ENCODE peak calls at places on chromosomes 7 and 10, in ten cellular contexts. One of them, this sample, is unnamed.

GRCh38 chr10:62779487-62780248 is 24.9 kb upstream of the ADO start:
- DNase-seq in H9: no peak
- DNase-seq in GM12865: peak
- DNase-seq in ovary: no peak
- DNase-seq in brain microvascular endothelial cell: peak
- DNase-seq in MM.1S: peak
- DNase-seq in GM23338: no peak
- DNase-seq in foreskin keratinocyte: peak
- DNase-seq in HCT116: no peak
- DNase-seq in GM06990: peak
- DNase-seq in this sample: peak

GRCh38 chr10:11095374-11095785 is 77.7 kb downstream of the CELF2 start:
- DNase-seq in H9: peak
- DNase-seq in ovary: no peak
- DNase-seq in GM12865: no peak
- DNase-seq in foreskin keratinocyte: no peak
- DNase-seq in MM.1S: no peak
- DNase-seq in GM06990: no peak
- DNase-seq in HCT116: no peak
- DNase-seq in GM23338: peak
- DNase-seq in brain microvascular endothelial cell: no peak
- DNase-seq in this sample: no peak

GRCh38 chr10:44353128-44353390 is 31.8 kb downstream of the CXCL12 start:
- DNase-seq in GM23338: no peak
- DNase-seq in foreskin keratinocyte: no peak
- DNase-seq in GM06990: no peak
- DNase-seq in HCT116: no peak
- DNase-seq in GM12865: no peak
- DNase-seq in H9: no peak
- DNase-seq in brain microvascular endothelial cell: no peak
- DNase-seq in MM.1S: no peak
- DNase-seq in ovary: no peak
- DNase-seq in this sample: no peak

GRCh38 chr7:43294080-43294630 is 181.7 kb downstream of the HECW1 start:
- DNase-seq in H9: peak
- DNase-seq in GM23338: peak
- DNase-seq in GM12865: no peak
- DNase-seq in HCT116: peak
- DNase-seq in brain microvascular endothelial cell: peak
- DNase-seq in GM06990: no peak
- DNase-seq in foreskin keratinocyte: peak
- DNase-seq in MM.1S: no peak
- DNase-seq in ovary: no peak
- DNase-seq in this sample: no peak

GRCh38 chr7:20172736-20173334 is 44.3 kb downstream of the MACC1 start:
- DNase-seq in GM06990: no peak
- DNase-seq in brain microvascular endothelial cell: peak
- DNase-seq in H9: peak
- DNase-seq in ovary: peak
- DNase-seq in HCT116: peak
- DNase-seq in GM23338: peak
- DNase-seq in GM12865: peak
- DNase-seq in foreskin keratinocyte: peak
- DNase-seq in MM.1S: peak
- DNase-seq in this sample: peak

GRCh38 chr10:57457972-57458512 is 809.7 kb downstream of the IPMK start:
- DNase-seq in ovary: no peak
- DNase-seq in GM23338: no peak
- DNase-seq in foreskin keratinocyte: no peak
- DNase-seq in MM.1S: peak
- DNase-seq in HCT116: no peak
- DNase-seq in brain microvascular endothelial cell: no peak
- DNase-seq in GM06990: no peak
- DNase-seq in H9: no peak
- DNase-seq in GM12865: peak
- DNase-seq in this sample: no peak

GRCh38 chr7:116953372-116953726 is at the start of gene ST7:
- DNase-seq in GM06990: peak
- DNase-seq in foreskin keratinocyte: peak
- DNase-seq in GM12865: peak
- DNase-seq in MM.1S: peak
- DNase-seq in ovary: peak
- DNase-seq in HCT116: peak
- DNase-seq in brain microvascular endothelial cell: peak
- DNase-seq in H9: peak
- DNase-seq in GM23338: peak
- DNase-seq in this sample: peak

GRCh38 chr7:26964409-26964808 is 100.0 kb upstream of the SKAP2 start:
- DNase-seq in GM23338: no peak
- DNase-seq in HCT116: no peak
- DNase-seq in ovary: no peak
- DNase-seq in brain microvascular endothelial cell: no peak
- DNase-seq in H9: no peak
- DNase-seq in MM.1S: no peak
- DNase-seq in GM12865: no peak
- DNase-seq in GM06990: no peak
- DNase-seq in foreskin keratinocyte: no peak
- DNase-seq in this sample: no peak

GRCh38 chr10:62019013-62019684 is 117.7 kb downstream of the ARID5B start:
- DNase-seq in H9: no peak
- DNase-seq in MM.1S: no peak
- DNase-seq in brain microvascular endothelial cell: no peak
- DNase-seq in ovary: no peak
- DNase-seq in GM06990: no peak
- DNase-seq in GM23338: no peak
- DNase-seq in HCT116: no peak
- DNase-seq in GM12865: no peak
- DNase-seq in foreskin keratinocyte: peak
- DNase-seq in this sample: no peak

GRCh38 chr10:33772370-33773331 is 438.2 kb upstream of the NRP1 start:
- DNase-seq in MM.1S: no peak
- DNase-seq in brain microvascular endothelial cell: no peak
- DNase-seq in GM23338: peak
- DNase-seq in ovary: peak
- DNase-seq in GM12865: peak
- DNase-seq in HCT116: no peak
- DNase-seq in foreskin keratinocyte: peak
- DNase-seq in H9: peak
- DNase-seq in GM06990: no peak
- DNase-seq in this sample: no peak

GRCh38 chr7:266851-267840 is 22.8 kb upstream of the FOXL3 start:
- DNase-seq in brain microvascular endothelial cell: no peak
- DNase-seq in GM23338: peak
- DNase-seq in GM06990: no peak
- DNase-seq in GM12865: no peak
- DNase-seq in HCT116: no peak
- DNase-seq in ovary: peak
- DNase-seq in MM.1S: no peak
- DNase-seq in H9: peak
- DNase-seq in foreskin keratinocyte: no peak
- DNase-seq in this sample: no peak
- TF ChIP-seq CTCF in brain microvascular endothelial cell: peak
- TF ChIP-seq CTCF in GM23338: peak
- TF ChIP-seq CTCF in GM06990: no peak
- TF ChIP-seq CTCF in GM12865: no peak
- TF ChIP-seq CTCF in HCT116: peak
- TF ChIP-seq CTCF in ovary: no peak
- TF ChIP-seq CTCF in MM.1S: no peak
- TF ChIP-seq CTCF in H9: peak
- TF ChIP-seq CTCF in foreskin keratinocyte: peak
- TF ChIP-seq CTCF in this sample: no peak

DNA sequence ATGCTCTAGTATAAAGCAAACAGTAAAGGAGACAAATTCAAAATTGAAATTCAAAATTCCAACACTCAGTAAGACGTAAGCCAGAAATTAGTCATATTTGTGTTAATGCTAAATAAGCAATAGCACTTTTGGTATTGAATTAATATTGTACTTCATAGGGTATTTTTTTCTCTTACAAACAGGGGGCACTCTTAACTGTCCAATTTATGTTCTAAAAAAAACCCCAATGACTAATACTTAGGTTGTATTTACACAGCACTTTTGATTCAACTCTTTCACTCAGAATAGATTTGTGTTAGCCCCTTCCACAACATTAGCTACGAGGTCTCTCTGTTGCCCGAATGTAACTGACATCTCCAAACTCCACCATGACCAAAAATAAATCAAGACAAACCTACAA is 284.9 kb upstream of the COBL start:
- DNase-seq in H9: no peak
- DNase-seq in GM23338: no peak
- DNase-seq in HCT116: no peak
- DNase-seq in brain microvascular endothelial cell: no peak
- DNase-seq in foreskin keratinocyte: no peak
- DNase-seq in MM.1S: no peak
- DNase-seq in GM12865: no peak
- DNase-seq in GM06990: no peak
- DNase-seq in ovary: no peak
- DNase-seq in this sample: no peak
- TF ChIP-seq CTCF in H9: no peak
- TF ChIP-seq CTCF in GM23338: no peak
- TF ChIP-seq CTCF in HCT116: no peak
- TF ChIP-seq CTCF in brain microvascular endothelial cell: no peak
- TF ChIP-seq CTCF in foreskin keratinocyte: no peak
- TF ChIP-seq CTCF in MM.1S: no peak
- TF ChIP-seq CTCF in GM12865: no peak
- TF ChIP-seq CTCF in GM06990: no peak
- TF ChIP-seq CTCF in ovary: no peak
- TF ChIP-seq CTCF in this sample: no peak

GRCh38 chr7:101319401-101319800 is 2.2 kb downstream of the IFT22 start:
- DNase-seq in ovary: no peak
- DNase-seq in HCT116: no peak
- DNase-seq in foreskin keratinocyte: no peak
- DNase-seq in H9: no peak
- DNase-seq in GM23338: no peak
- DNase-seq in GM06990: no peak
- DNase-seq in MM.1S: no peak
- DNase-seq in GM12865: no peak
- DNase-seq in brain microvascular endothelial cell: peak
- DNase-seq in this sample: no peak

GRCh38 chr7:101321491-101322401 is at the start of gene IFT22:
- DNase-seq in ovary: peak
- DNase-seq in GM12865: peak
- DNase-seq in MM.1S: peak
- DNase-seq in foreskin keratinocyte: peak
- DNase-seq in GM23338: peak
- DNase-seq in GM06990: peak
- DNase-seq in brain microvascular endothelial cell: peak
- DNase-seq in H9: peak
- DNase-seq in HCT116: peak
- DNase-seq in this sample: peak
- TF ChIP-seq CTCF in ovary: no peak
- TF ChIP-seq CTCF in GM12865: no peak
- TF ChIP-seq CTCF in MM.1S: peak
- TF ChIP-seq CTCF in foreskin keratinocyte: peak
- TF ChIP-seq CTCF in GM23338: peak
- TF ChIP-seq CTCF in GM06990: no peak
- TF ChIP-seq CTCF in brain microvascular endothelial cell: peak
- TF ChIP-seq CTCF in H9: peak
- TF ChIP-seq CTCF in HCT116: peak
- TF ChIP-seq CTCF in this sample: no peak

DNA sequence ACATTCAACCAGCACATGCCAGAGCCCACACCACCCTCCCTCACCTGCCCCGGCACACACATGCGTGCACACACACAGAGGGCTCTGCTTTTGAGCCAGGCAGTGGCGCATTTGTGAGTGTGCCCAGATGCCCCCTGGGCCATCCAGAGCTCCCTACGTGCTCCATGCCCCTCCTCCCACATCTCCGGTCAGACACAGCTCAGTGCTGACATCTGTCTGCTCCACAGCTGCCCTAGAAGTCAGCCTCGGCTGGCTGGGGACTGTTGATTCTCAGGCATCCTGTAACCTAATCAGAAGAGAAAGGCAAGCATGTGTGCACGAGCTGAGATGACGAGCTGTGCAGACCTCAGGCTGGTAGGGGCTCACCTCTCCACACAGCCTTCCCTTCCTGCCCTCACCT is 135.1 kb downstream of the ZMIZ1 start:
- DNase-seq in H9: no peak
- DNase-seq in HCT116: no peak
- DNase-seq in GM06990: no peak
- DNase-seq in ovary: no peak
- DNase-seq in GM23338: no peak
- DNase-seq in brain microvascular endothelial cell: no peak
- DNase-seq in GM12865: no peak
- DNase-seq in foreskin keratinocyte: no peak
- DNase-seq in MM.1S: no peak
- DNase-seq in this sample: no peak
- TF ChIP-seq CTCF in H9: no peak
- TF ChIP-seq CTCF in HCT116: no peak
- TF ChIP-seq CTCF in GM06990: no peak
- TF ChIP-seq CTCF in ovary: no peak
- TF ChIP-seq CTCF in GM23338: no peak
- TF ChIP-seq CTCF in brain microvascular endothelial cell: no peak
- TF ChIP-seq CTCF in GM12865: no peak
- TF ChIP-seq CTCF in foreskin keratinocyte: peak
- TF ChIP-seq CTCF in MM.1S: no peak
- TF ChIP-seq CTCF in this sample: no peak

This sample was measured in GM20000.